ENCODE peak calls at places on chromosome 6, in four cellular contexts. One of them, this sample, is unnamed. For H3K4me1, the result is how much of the 10 kb centered on the place peaks cover.

GRCh38 chr6:10297825-10298224 is 117.0 kb downstream of the TFAP2A start:
- DNase-seq in testis: no peak
- DNase-seq in PC-3: no peak
- DNase-seq in PC-9: no peak
- DNase-seq in this sample: no peak

GRCh38 chr6:13877116-13877515 is 47.6 kb upstream of the RNF182 start:
- DNase-seq in PC-9: no peak
- DNase-seq in testis: no peak
- DNase-seq in PC-3: no peak
- DNase-seq in this sample: no peak

GRCh38 chr6:167789358-167789757 is 37.4 kb upstream of the AFDN start:
- DNase-seq in PC-9: no peak
- DNase-seq in testis: no peak
- DNase-seq in PC-3: no peak
- DNase-seq in this sample: no peak

GRCh38 chr6:130282234-130282995 is 59.7 kb upstream of the SAMD3 start:
- DNase-seq in testis: peak
- DNase-seq in PC-9: no peak
- DNase-seq in PC-3: peak
- DNase-seq in this sample: no peak

GRCh38 chr6:94213176-94213575 is 793.8 kb upstream of the EPHA7 start:
- DNase-seq in PC-3: no peak
- DNase-seq in PC-9: no peak
- DNase-seq in testis: no peak
- DNase-seq in this sample: no peak

GRCh38 chr6:133966654-133967300 is 13.8 kb downstream of the TBPL1 start:
- DNase-seq in PC-3: no peak
- DNase-seq in testis: no peak
- DNase-seq in PC-9: no peak
- DNase-seq in this sample: no peak

GRCh38 chr6:64988148-64988547 is 718.9 kb downstream of the EYS start:
- DNase-seq in PC-9: no peak
- DNase-seq in testis: no peak
- DNase-seq in PC-3: no peak
- DNase-seq in this sample: no peak

GRCh38 chr6:129094147-129094546 is 211.2 kb downstream of the LAMA2 start:
- DNase-seq in testis: no peak
- DNase-seq in PC-9: no peak
- DNase-seq in PC-3: no peak
- DNase-seq in this sample: no peak

GRCh38 chr6:40953486-40953885 is 85.5 kb downstream of the UNC5CL start:
- DNase-seq in testis: no peak
- DNase-seq in PC-3: no peak
- DNase-seq in PC-9: no peak
- DNase-seq in this sample: no peak

GRCh38 chr6:74674377-74674776 is 531.5 kb downstream of the COL12A1 start:
- DNase-seq in testis: no peak
- DNase-seq in PC-3: no peak
- DNase-seq in PC-9: no peak
- DNase-seq in this sample: no peak

GRCh38 chr6:86943819-86944407 is 6.6 kb downstream of the HTR1E start:
- DNase-seq in PC-3: no peak
- DNase-seq in PC-9: no peak
- DNase-seq in testis: no peak
- DNase-seq in this sample: no peak

GRCh38 chr6:156413156-156413555 is 364.0 kb upstream of the ARID1B start:
- DNase-seq in PC-9: no peak
- DNase-seq in PC-3: peak
- DNase-seq in testis: no peak
- DNase-seq in this sample: no peak

GRCh38 chr6:32461493-32461892 is 21.8 kb downstream of the HLA-DRA start:
- DNase-seq in testis: no peak
- DNase-seq in PC-9: no peak
- DNase-seq in PC-3: no peak
- DNase-seq in this sample: no peak

GRCh38 chr6:14861491-14861943 is 384.4 kb upstream of the JARID2 start:
- DNase-seq in testis: no peak
- DNase-seq in PC-3: no peak
- DNase-seq in PC-9: no peak
- DNase-seq in this sample: no peak

GRCh38 chr6:111871725-111872520 is 1.3 kb downstream of the FYN start:
- DNase-seq in PC-9: peak
- DNase-seq in testis: peak
- DNase-seq in PC-3: peak
- DNase-seq in this sample: peak

GRCh38 chr6:25332671-25333071 is 53.5 kb downstream of the CARMIL1 start:
- DNase-seq in PC-3: no peak
- DNase-seq in testis: no peak
- DNase-seq in PC-9: no peak
- DNase-seq in this sample: no peak

GRCh38 chr6:10567256-10568041 is 46.3 kb downstream of the GCNT2 start:
- DNase-seq in PC-3: no peak
- DNase-seq in PC-9: peak
- DNase-seq in testis: no peak
- DNase-seq in this sample: no peak

GRCh38 chr6:75230484-75231325 is 12.9 kb downstream of the COX7A2 start:
- DNase-seq in PC-3: peak
- DNase-seq in PC-9: peak
- DNase-seq in testis: no peak
- DNase-seq in this sample: no peak

GRCh38 chr6:140427842-140428241 is 1053.4 kb upstream of the CITED2 start:
- DNase-seq in PC-9: no peak
- DNase-seq in testis: no peak
- DNase-seq in PC-3: no peak
- DNase-seq in this sample: no peak

GRCh38 chr6:144353871-144354314 is 68.8 kb downstream of the UTRN start:
- DNase-seq in PC-3: no peak
- DNase-seq in testis: no peak
- DNase-seq in PC-9: no peak
- DNase-seq in this sample: no peak

GRCh38 chr6:110890288-110890687 is 15.7 kb downstream of the AMD1 start:
- DNase-seq in testis: no peak
- DNase-seq in PC-9: no peak
- DNase-seq in PC-3: no peak
- DNase-seq in this sample: no peak

GRCh38 chr6:137722749-137723272 is 144.2 kb upstream of the TNFAIP3 start:
- DNase-seq in PC-3: no peak
- DNase-seq in PC-9: no peak
- DNase-seq in testis: no peak
- DNase-seq in this sample: no peak

GRCh38 chr6:157092736-157093135 is 230.6 kb downstream of the TMEM242 start:
- DNase-seq in PC-9: no peak
- DNase-seq in PC-3: no peak
- DNase-seq in testis: no peak
- DNase-seq in this sample: no peak

GRCh38 chr6:104736545-104736944 is 123.2 kb downstream of the HACE1 start:
- DNase-seq in PC-9: no peak
- DNase-seq in testis: no peak
- DNase-seq in PC-3: no peak
- DNase-seq in this sample: no peak

GRCh38 chr6:9401936-9402335 is 966.6 kb upstream of the SLC35B3 start:
- DNase-seq in PC-3: no peak
- DNase-seq in testis: no peak
- DNase-seq in PC-9: no peak
- DNase-seq in this sample: no peak

GRCh38 chr6:111776236-111777189 is 96.7 kb downstream of the FYN start:
- DNase-seq in testis: no peak
- DNase-seq in PC-3: no peak
- DNase-seq in PC-9: no peak
- DNase-seq in this sample: no peak

GRCh38 chr6:134317471-134318131 is at the start of gene SGK1:
- DNase-seq in PC-9: no peak
- DNase-seq in PC-3: peak
- DNase-seq in testis: peak
- DNase-seq in this sample: peak

GRCh38 chr6:53793318-53793975 is 1.4 kb upstream of the LRRC1 start:
- DNase-seq in PC-9: peak
- DNase-seq in PC-3: peak
- DNase-seq in testis: peak
- DNase-seq in this sample: peak

GRCh38 chr6:24982231-24982630 is 46.5 kb upstream of the RIPOR2 start:
- DNase-seq in PC-9: no peak
- DNase-seq in testis: no peak
- DNase-seq in PC-3: no peak
- DNase-seq in this sample: no peak

GRCh38 chr6:138491020-138491419 is 8.3 kb downstream of the NHSL1 start:
- DNase-seq in testis: no peak
- DNase-seq in PC-3: no peak
- DNase-seq in PC-9: no peak
- DNase-seq in this sample: no peak

GRCh38 chr6:27669798-27670301 is 196.9 kb upstream of the ZNF184 start:
- DNase-seq in testis: no peak
- DNase-seq in PC-3: no peak
- DNase-seq in PC-9: no peak
- DNase-seq in this sample: no peak
- H3K4me3 ChIP-seq in testis: no peak
- H3K4me3 ChIP-seq in PC-3: peak
- H3K4me3 ChIP-seq in PC-9: peak
- H3K4me3 ChIP-seq in this sample: peak

GRCh38 chr6:29974901-29975560 is 32.7 kb downstream of the HLA-A start:
- DNase-seq in PC-9: no peak
- DNase-seq in testis: no peak
- DNase-seq in PC-3: no peak
- DNase-seq in this sample: no peak

GRCh38 chr6:29975561-29975907 is 33.2 kb downstream of the HLA-A start:
- DNase-seq in PC-3: no peak
- DNase-seq in PC-9: no peak
- DNase-seq in testis: no peak
- DNase-seq in this sample: no peak

GRCh38 chr6:29977425-29977727 is 35.0 kb downstream of the HLA-A start:
- DNase-seq in testis: no peak
- DNase-seq in PC-9: no peak
- DNase-seq in PC-3: no peak
- DNase-seq in this sample: no peak

GRCh38 chr6:29976588-29977424 is 34.5 kb downstream of the HLA-A start:
- DNase-seq in PC-3: peak
- DNase-seq in PC-9: peak
- DNase-seq in testis: peak
- DNase-seq in this sample: peak

DNA sequence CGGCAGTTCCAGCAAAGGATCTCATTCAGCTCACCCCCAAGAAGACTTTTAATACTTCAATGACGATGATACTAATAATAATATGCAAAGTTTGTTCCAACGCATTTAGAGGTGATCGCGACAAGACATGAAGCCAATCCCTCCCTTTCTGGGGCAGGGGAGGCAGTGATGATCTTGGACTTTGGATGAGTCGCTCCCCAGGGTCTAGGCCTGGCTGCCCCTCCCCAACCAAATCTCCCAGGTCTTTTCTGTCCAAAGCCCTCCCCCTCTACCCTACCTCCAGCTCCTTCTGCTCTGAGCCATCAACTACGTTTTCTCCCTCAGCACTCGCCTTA is 33.9 kb downstream of the HLA-A start:
- DNase-seq in PC-3: no peak
- DNase-seq in PC-9: no peak
- DNase-seq in testis: no peak
- DNase-seq in this sample: no peak
- H3K27ac ChIP-seq in PC-3: peak
- H3K27ac ChIP-seq in PC-9: no peak
- H3K27ac ChIP-seq in testis: peak
- H3K27ac ChIP-seq in this sample: peak

GRCh38 chr6:1608976-1609661 is 596 bp upstream of the FOXC1 start:
- DNase-seq in PC-9: no peak
- DNase-seq in testis: no peak
- DNase-seq in PC-3: peak
- DNase-seq in this sample: peak

GRCh38 chr6:1609662-1610496 is at the start of gene FOXC1:
- DNase-seq in PC-3: peak
- DNase-seq in testis: peak
- DNase-seq in PC-9: peak
- DNase-seq in this sample: peak

GRCh38 chr6:1607236-1607556 is 2.5 kb upstream of the FOXC1 start:
- DNase-seq in testis: no peak
- DNase-seq in PC-9: no peak
- DNase-seq in PC-3: no peak
- DNase-seq in this sample: no peak

GRCh38 chr6:1607557-1608221 is 2.0 kb upstream of the FOXC1 start:
- DNase-seq in PC-9: peak
- DNase-seq in testis: no peak
- DNase-seq in PC-3: no peak
- DNase-seq in this sample: no peak

DNA sequence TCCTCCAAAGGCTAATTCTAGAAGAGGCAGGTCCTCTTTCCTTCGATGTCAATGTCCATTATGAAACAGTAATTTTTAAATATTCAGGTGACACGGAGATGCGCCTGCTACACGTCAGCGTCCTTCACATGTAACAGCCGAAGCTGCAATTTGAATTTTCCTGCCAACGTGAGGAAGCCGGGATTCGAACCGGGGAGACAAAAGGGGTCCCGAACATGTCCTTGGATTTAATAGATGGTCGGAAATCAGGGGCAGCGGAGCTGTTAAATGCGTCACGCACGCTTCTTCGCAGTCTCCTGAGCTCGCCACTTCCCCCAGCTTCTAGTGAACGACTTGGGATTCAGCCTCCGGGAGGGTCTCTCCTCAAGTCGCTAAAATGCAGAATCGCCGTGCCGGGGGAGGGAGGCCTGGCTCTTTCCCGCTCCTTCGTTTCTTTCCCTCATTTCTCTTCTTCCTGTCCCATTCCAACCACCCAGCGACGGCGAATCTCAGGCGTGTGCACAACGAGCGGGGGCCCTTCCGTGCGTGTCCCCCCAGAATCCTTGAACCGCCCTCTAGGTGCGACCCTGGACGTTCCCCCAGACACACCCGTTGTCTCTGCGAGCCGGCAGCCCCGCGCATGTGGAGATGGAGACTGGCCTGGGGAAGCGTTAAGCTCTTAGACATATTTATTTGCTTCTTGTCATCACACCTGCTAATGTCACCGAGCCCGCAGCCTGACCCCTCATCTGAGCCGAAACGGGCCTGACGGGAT is 1.3 kb upstream of the FOXC1 start:
- DNase-seq in PC-9: no peak
- DNase-seq in PC-3: no peak
- DNase-seq in testis: no peak
- DNase-seq in this sample: no peak
- H3K4me1 ChIP-seq in PC-9: under half
- H3K4me1 ChIP-seq in PC-3: under half
- H3K4me1 ChIP-seq in testis: under half
- H3K4me1 ChIP-seq in this sample: under half

DNA sequence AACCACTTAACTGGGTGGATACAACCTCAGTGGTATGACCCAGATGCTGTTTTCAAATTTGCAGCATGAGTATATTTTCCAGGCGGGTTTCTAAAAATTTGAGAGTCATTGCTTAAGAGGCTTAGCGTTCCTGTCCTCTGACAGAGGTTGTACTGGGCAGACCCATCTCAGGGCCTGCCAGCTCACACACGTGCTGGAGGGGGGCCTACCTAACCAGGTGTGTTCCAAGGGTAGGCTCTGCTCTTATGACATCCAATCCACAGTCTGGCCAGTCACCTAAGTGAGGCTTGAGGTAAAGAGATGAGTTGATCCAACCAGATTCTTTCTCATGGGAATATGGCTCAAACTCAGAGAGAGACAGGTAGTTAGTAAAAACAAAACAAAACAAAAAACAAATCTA is 1.3 kb downstream of the LYRM4 start:
- DNase-seq in PC-9: no peak
- DNase-seq in PC-3: no peak
- DNase-seq in testis: no peak
- DNase-seq in this sample: no peak
- H3K4me3 ChIP-seq in PC-9: peak
- H3K4me3 ChIP-seq in PC-3: peak
- H3K4me3 ChIP-seq in testis: peak
- H3K4me3 ChIP-seq in this sample: no peak